ENCODE peak calls at places on chromosomes 5 and 9, in seven cellular contexts. N is activated CD4-positive, alpha-beta T cell treated with anti-CD3 and anti-CD28 coated beads, Interleukin-2, amount 50 U/mL, for 1 hour; V is WERI-Rb-1; U is DMS153; X is astrocyte of the spinal cord; Z is substantia nigra; I is colonic mucosa. S is an unnamed sample.

GRCh38 chr5:180155331-180155881 is 53.6 kb downstream of the RASGEF1C start:
- DNase-seq in N (no peak), V (peak), U (no peak), X (no peak), Z (no peak), I (peak), S (no peak)

GRCh38 chr9:128124873-128125574 is 2.5 kb downstream of the PTGES2 start:
- DNase-seq in N (peak), V (peak), U (no peak), X (peak), Z (peak), I (peak), S (peak)

GRCh38 chr9:126423022-126423708 is 96.5 kb downstream of the MVB12B start:
- DNase-seq in N (no peak), V (no peak), U (peak), X (no peak), Z (no peak), I (no peak), S (peak)

GRCh38 chr5:91146905-91147600 is 236.1 kb downstream of the ARRDC3 start:
- DNase-seq in N (no peak), V (no peak), U (no peak), X (no peak), Z (no peak), I (no peak), S (no peak)

GRCh38 chr5:179803651-179804598 is 2.7 kb downstream of the MGAT4B start:
- DNase-seq in N (no peak), V (no peak), U (no peak), X (no peak), Z (no peak), I (peak), S (no peak)

GRCh38 chr9:99049228-99049627 is 55.7 kb upstream of the TGFBR1 start:
- DNase-seq in N (no peak), V (no peak), U (no peak), X (no peak), Z (no peak), I (no peak), S (no peak)

GRCh38 chr5:96655506-96655905 is 6.7 kb upstream of the CAST start:
- DNase-seq in N (no peak), V (no peak), U (no peak), X (peak), Z (no peak), I (no peak), S (no peak)

GRCh38 chr5:135391869-135392255 is 7.2 kb downstream of the MACROH2A1 start:
- DNase-seq in N (no peak), V (no peak), U (no peak), X (no peak), Z (no peak), I (no peak), S (no peak)

GRCh38 chr5:102068870-102069269 is 227.2 kb downstream of the SLCO4C1 start:
- DNase-seq in N (no peak), V (no peak), U (no peak), X (no peak), Z (no peak), I (no peak), S (no peak)

GRCh38 chr5:174511711-174512253 is 212.6 kb upstream of the MSX2 start:
- DNase-seq in N (no peak), V (no peak), U (peak), X (no peak), Z (no peak), I (no peak), S (no peak)

GRCh38 chr5:43204958-43205357 is 12.9 kb downstream of the NIM1K start:
- DNase-seq in N (no peak), V (no peak), U (no peak), X (no peak), Z (no peak), I (no peak), S (no peak)

GRCh38 chr9:88922091-88922490 is 69.2 kb upstream of the S1PR3 start:
- DNase-seq in N (peak), V (no peak), U (no peak), X (no peak), Z (no peak), I (no peak), S (no peak)

GRCh38 chr5:75847561-75848021 is 130.4 kb upstream of the POC5 start:
- DNase-seq in N (no peak), V (no peak), U (no peak), X (no peak), Z (no peak), I (no peak), S (no peak)

GRCh38 chr5:34685485-34686197 is 29.5 kb downstream of the RAI14 start:
- DNase-seq in N (no peak), V (no peak), U (no peak), X (peak), Z (no peak), I (no peak), S (peak)

GRCh38 chr5:108543486-108543885 is 161.6 kb upstream of the FBXL17 start:
- DNase-seq in N (no peak), V (no peak), U (no peak), X (no peak), Z (no peak), I (no peak), S (no peak)

GRCh38 chr5:126002222-126002897 is 420.8 kb upstream of the GRAMD2B start:
- DNase-seq in N (no peak), V (peak), U (peak), X (peak), Z (peak), I (peak), S (peak)

GRCh38 chr9:38620483-38621433 is at the start of gene ANKRD18A:
- DNase-seq in N (peak), V (peak), U (peak), X (peak), Z (peak), I (peak), S (peak)

GRCh38 chr5:79285833-79286232 is 49.9 kb downstream of the JMY start:
- DNase-seq in N (no peak), V (no peak), U (no peak), X (no peak), Z (no peak), I (no peak), S (no peak)

GRCh38 chr5:84239509-84239908 is 145.2 kb downstream of the EDIL3 start:
- DNase-seq in N (no peak), V (no peak), U (no peak), X (peak), Z (no peak), I (no peak), S (peak)

GRCh38 chr9:127388856-127389238 is 8.1 kb upstream of the SLC2A8 start:
- DNase-seq in N (no peak), V (no peak), U (no peak), X (no peak), Z (no peak), I (no peak), S (peak)

GRCh38 chr5:4531756-4532704 is 608.1 kb upstream of the ADAMTS16 start:
- DNase-seq in N (no peak), V (no peak), U (no peak), X (no peak), Z (no peak), I (no peak), S (no peak)

GRCh38 chr5:174535691-174536090 is 188.7 kb upstream of the MSX2 start:
- DNase-seq in N (no peak), V (no peak), U (no peak), X (peak), Z (no peak), I (no peak), S (peak)

GRCh38 chr5:97191893-97192292 is 8.8 kb upstream of the RIOK2 start:
- DNase-seq in N (no peak), V (no peak), U (no peak), X (no peak), Z (no peak), I (no peak), S (no peak)

GRCh38 chr5:45336464-45336863 is 359.7 kb downstream of the HCN1 start:
- DNase-seq in N (no peak), V (no peak), U (no peak), X (no peak), Z (no peak), I (no peak), S (no peak)

GRCh38 chr9:129487658-129488483 is 133.0 kb downstream of the C9orf50 start:
- DNase-seq in N (peak), V (peak), U (no peak), X (peak), Z (peak), I (no peak), S (peak)

GRCh38 chr5:137310051-137310730 is 188.9 kb downstream of the SPOCK1 start:
- DNase-seq in N (no peak), V (no peak), U (no peak), X (peak), Z (no peak), I (no peak), S (peak)

GRCh38 chr9:134041649-134041962 is 16.3 kb downstream of the BRD3OS start:
- DNase-seq in N (no peak), V (no peak), U (no peak), X (no peak), Z (no peak), I (no peak), S (no peak)

GRCh38 chr9:102124465-102124864 is 386.0 kb upstream of the GRIN3A start:
- DNase-seq in N (no peak), V (no peak), U (no peak), X (no peak), Z (no peak), I (no peak), S (no peak)

GRCh38 chr5:36035696-36036095 is 31.0 kb downstream of the UGT3A2 start:
- DNase-seq in N (no peak), V (no peak), U (no peak), X (no peak), Z (no peak), I (no peak), S (no peak)

GRCh38 chr5:31156761-31157160 is 36.7 kb upstream of the CDH6 start:
- DNase-seq in N (no peak), V (no peak), U (no peak), X (no peak), Z (no peak), I (no peak), S (no peak)

GRCh38 chr5:154627711-154628678 is 127.2 kb upstream of the LARP1 start:
- DNase-seq in N (no peak), V (no peak), U (no peak), X (no peak), Z (no peak), I (no peak), S (no peak)

GRCh38 chr9:113523421-113524141 is 60.1 kb downstream of the RGS3 start:
- DNase-seq in N (peak), V (no peak), U (no peak), X (no peak), Z (no peak), I (peak), S (no peak)

S was measured in astrocyte of the hippocampus.